ENCODE peak calls at places on chromosomes 13 and 19, in six cellular contexts. E is CD8-positive, alpha-beta T cell; K is transverse colon; R is cardiac fibroblast; C is retinal pigment epithelial cell; H is PC-3. S is an unnamed sample.

GRCh38 chr19:3494051-3494450 is 6.4 kb downstream of the DOHH start:
- DNase-seq in C (peak), H (no peak), R (no peak), K (no peak), E (no peak), S (peak)

GRCh38 chr13:113828282-113828825 is 35.5 kb downstream of the GAS6 start:
- DNase-seq in E (no peak), C (no peak), R (no peak), H (no peak), K (no peak), S (no peak)

GRCh38 chr19:29805026-29805925 is 6.5 kb upstream of the CCNE1 start:
- DNase-seq in E (no peak), K (no peak), C (no peak), H (peak), R (peak), S (no peak)

GRCh38 chr13:110073982-110074381 is 233.0 kb downstream of the COL4A1 start:
- DNase-seq in R (no peak), E (no peak), C (no peak), H (peak), K (no peak), S (no peak)

GRCh38 chr13:40453666-40454030 is 212.8 kb downstream of the FOXO1 start:
- DNase-seq in R (no peak), E (no peak), H (peak), K (no peak), C (no peak), S (no peak)

GRCh38 chr13:66855110-66855509 is 375.0 kb downstream of the PCDH9 start:
- DNase-seq in E (no peak), C (no peak), K (no peak), R (peak), H (no peak), S (no peak)

GRCh38 chr13:23506821-23507210 is 63.4 kb upstream of the TNFRSF19 start:
- DNase-seq in K (no peak), C (peak), H (peak), E (no peak), R (peak), S (no peak)

GRCh38 chr19:13330285-13330684 is 176.0 kb downstream of the CACNA1A start:
- DNase-seq in R (no peak), E (no peak), K (no peak), C (no peak), H (no peak), S (no peak)

GRCh38 chr19:50974702-50975555 is 5.5 kb upstream of the KLK6 start:
- DNase-seq in E (no peak), H (no peak), R (no peak), C (no peak), K (no peak), S (no peak)

DNA sequence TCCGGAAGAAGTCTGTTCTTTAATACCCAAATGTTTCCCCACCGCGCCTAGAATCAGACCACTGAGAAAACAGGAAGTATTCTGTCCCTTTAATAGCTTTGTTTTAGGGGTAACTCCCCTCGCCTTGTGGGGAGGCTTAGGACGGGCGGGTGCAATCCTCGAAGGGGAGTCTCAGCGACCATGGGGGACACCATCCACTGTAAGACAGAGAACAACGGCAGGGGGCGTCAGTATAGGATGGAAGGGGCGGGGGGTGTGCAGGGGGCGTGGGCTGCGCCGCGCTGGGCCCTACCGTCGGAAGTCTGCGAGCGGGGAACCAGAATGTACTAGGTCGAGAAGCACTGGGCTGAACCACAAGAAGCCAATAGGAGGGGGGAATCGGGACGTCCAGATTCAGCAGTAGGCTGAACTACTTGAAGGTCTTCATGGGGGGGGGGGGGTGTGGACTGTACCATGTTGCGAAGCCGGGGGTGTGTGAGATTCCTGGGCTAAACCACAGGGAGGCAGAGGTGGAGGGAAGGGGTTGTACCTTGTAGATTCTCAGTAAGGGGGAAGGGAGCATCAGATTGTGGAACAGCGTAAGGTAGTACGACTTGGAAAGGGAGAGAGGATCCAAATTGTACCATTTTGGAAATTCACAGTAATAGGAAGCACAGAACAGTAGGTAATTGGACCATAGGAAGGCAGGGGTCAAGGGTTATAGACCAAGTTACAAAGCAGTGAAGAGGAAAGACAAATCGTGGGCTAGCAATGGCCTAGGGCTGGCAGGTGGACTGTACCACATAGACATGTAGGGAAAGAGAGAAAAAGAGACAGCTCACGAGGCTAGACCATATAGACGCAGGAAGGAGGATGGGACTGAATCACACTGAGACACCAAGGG is 1.0 kb upstream of the DBP start:
- DNase-seq in R (peak), H (peak), C (peak), E (peak), K (peak), S (peak)
- TF ChIP-seq CTCF in R (no peak), H (no peak), C (peak), E (no peak), K (no peak), S (no peak)

DNA sequence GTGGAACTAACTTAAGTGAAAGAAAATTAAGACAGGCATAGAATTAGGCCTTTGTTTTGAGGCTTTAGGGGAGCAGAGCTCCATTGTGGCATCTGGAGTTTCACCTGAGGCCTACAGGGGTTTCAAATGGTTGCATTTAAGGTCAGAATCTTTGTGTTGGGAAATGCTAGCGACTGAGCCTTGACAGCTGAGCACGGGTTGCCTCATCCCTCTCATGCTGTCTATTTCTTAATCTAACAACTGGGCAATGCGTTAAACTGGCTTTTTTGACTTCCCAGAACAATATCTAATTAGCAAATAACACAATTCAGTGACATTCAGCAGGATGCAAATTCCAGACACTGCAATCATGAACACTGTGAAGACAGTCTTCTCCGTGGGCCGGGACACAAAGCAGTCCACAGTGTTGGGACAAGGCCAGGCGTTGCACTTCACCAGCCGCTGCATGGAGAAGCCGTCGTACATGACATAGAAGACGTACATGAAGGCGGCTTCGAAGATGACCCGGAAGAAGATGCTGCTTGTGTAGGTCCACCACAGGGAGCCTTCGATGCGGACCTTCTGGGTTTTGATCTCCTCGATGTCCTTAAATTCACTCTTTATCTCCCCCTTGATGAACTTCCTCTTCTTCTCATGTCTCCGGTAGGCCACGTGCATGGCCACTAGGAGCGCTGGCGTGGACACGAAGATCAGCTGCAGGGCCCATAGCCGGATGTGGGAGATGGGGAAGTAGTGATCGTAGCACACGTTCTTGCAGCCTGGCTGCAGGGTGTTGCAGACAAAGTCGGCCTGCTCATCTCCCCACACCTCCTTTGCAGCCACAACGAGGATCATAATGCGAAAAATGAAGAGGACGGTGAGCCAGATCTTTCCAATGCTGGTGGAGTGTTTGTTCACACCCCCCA is 3.8 kb downstream of the GJB2 start:
- DNase-seq in K (peak), C (no peak), E (no peak), R (no peak), H (no peak), S (no peak)
- TF ChIP-seq CTCF in K (peak), C (peak), E (no peak), R (no peak), H (peak), S (peak)

GRCh38 chr19:18972851-18973250 is 31.8 kb upstream of the HOMER3 start:
- DNase-seq in H (no peak), R (no peak), E (no peak), K (no peak), C (no peak), S (no peak)
- TF ChIP-seq CTCF in H (no peak), R (no peak), E (no peak), K (no peak), C (no peak), S (no peak)

GRCh38 chr19:44741258-44741731 is 7.2 kb upstream of the BCL3 start:
- DNase-seq in H (peak), R (peak), E (no peak), K (peak), C (no peak), S (no peak)

GRCh38 chr19:44738603-44739585 is 9.6 kb upstream of the BCL3 start:
- DNase-seq in H (no peak), C (no peak), E (no peak), K (peak), R (no peak), S (no peak)

GRCh38 chr19:44738161-44738535 is 10.4 kb upstream of the BCL3 start:
- DNase-seq in C (no peak), K (no peak), H (no peak), E (no peak), R (no peak), S (no peak)

GRCh38 chr19:44741841-44742352 is 6.6 kb upstream of the BCL3 start:
- DNase-seq in K (peak), E (no peak), H (peak), R (peak), C (peak), S (no peak)

GRCh38 chr19:44740351-44740824 is 8.1 kb upstream of the BCL3 start:
- DNase-seq in E (no peak), K (no peak), H (no peak), C (no peak), R (no peak), S (no peak)
- TF ChIP-seq CTCF in E (no peak), K (no peak), H (no peak), C (peak), R (no peak), S (peak)

DNA sequence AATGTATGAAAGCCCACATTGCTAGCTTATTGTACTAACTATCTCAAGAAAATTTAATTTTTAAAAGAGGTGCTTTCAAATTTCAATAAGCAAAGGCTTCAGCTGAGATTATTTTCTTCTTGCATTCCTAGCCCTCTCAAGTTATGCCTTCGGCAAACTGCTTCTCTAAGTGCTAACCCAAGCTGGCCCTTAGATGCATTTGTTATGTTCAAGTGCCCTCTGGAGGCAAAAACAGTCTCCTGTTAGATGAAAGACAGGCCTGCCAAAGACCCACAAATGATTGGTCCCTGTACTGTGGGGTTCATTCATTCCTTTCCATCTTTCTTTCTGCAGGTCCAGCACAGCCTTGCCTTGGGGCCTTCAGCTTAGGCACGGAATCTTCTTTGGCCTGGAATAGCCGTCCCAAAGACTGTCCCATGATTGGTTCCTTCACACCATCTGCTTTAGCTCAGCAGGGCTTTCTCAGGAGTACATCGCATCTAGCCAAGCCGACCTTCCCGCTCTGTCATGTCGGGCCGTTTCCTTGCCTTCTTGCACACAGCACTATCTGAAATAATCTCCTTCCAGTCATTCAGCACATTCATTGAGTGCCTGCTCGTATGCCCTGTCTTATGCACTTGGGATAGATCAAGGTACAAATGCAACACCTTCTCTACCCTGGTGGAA is 26.4 kb upstream of the TPTE2 start:
- DNase-seq in E (no peak), R (peak), H (peak), C (no peak), K (no peak), S (peak)
- TF ChIP-seq CTCF in E (peak), R (peak), H (peak), C (peak), K (peak), S (peak)

GRCh38 chr13:111210082-111210481 is 95.0 kb downstream of the ARHGEF7 start:
- DNase-seq in H (no peak), E (no peak), C (no peak), K (no peak), R (no peak), S (no peak)

GRCh38 chr13:111210488-111210887 is 95.4 kb downstream of the ARHGEF7 start:
- DNase-seq in C (peak), R (peak), E (no peak), H (peak), K (no peak), S (no peak)

GRCh38 chr13:111211789-111212516 is 96.8 kb downstream of the ARHGEF7 start:
- DNase-seq in E (no peak), C (no peak), K (no peak), H (no peak), R (peak), S (no peak)

GRCh38 chr13:111209613-111210012 is 94.5 kb downstream of the ARHGEF7 start:
- DNase-seq in C (no peak), E (no peak), R (no peak), H (no peak), K (no peak), S (no peak)

GRCh38 chr13:111210945-111211469 is 95.9 kb downstream of the ARHGEF7 start:
- DNase-seq in K (no peak), H (no peak), R (no peak), E (no peak), C (no peak), S (no peak)
- TF ChIP-seq CTCF in K (no peak), H (no peak), R (no peak), E (no peak), C (no peak), S (no peak)

S was measured in GM13977.